ENCODE peak calls at places on chromosomes 2 and 18, in eight cellular contexts. X is left cardiac atrium, T is substantia nigra, Z is germinal center, F is SJSA1, I is A549, D is COR-L47, U is amygdala. C is an unnamed sample.

GRCh38 chr2:9462872-9463697 is 11.3 kb upstream of the IAH1 start:
- DNase-seq in I (no peak), D (no peak), T (no peak), U (no peak), Z (no peak), F (no peak), X (no peak), C (no peak)

GRCh38 chr18:67417864-67418523 is 98.5 kb downstream of the DSEL start:
- DNase-seq in Z (no peak), I (peak; percentile 8), X (no peak), U (no peak), D (no peak), T (no peak), F (peak; percentile 51), C (peak; percentile 2)

GRCh38 chr2:232116839-232117238 is 155.3 kb downstream of the DIS3L2 start:
- DNase-seq in D (no peak), I (no peak), F (no peak), X (no peak), U (no peak), T (no peak), Z (no peak), C (no peak)

GRCh38 chr2:79453918-79454317 is 58.9 kb upstream of the CTNNA2 start:
- DNase-seq in T (no peak), U (no peak), X (no peak), I (no peak), F (no peak), Z (no peak), D (no peak), C (no peak)

GRCh38 chr2:231294578-231295362 is 96.3 kb downstream of the ARMC9 start:
- DNase-seq in D (no peak), F (no peak), I (no peak), T (no peak), Z (no peak), X (no peak), U (no peak), C (no peak)

GRCh38 chr18:13446581-13447470 is 228.3 kb downstream of the LDLRAD4 start:
- DNase-seq in U (no peak), D (peak; percentile 86), I (peak; percentile 8), X (no peak), T (no peak), Z (no peak), F (no peak), C (no peak)

GRCh38 chr2:7358865-7359264 is 441.7 kb downstream of the RNF144A start:
- DNase-seq in Z (no peak), I (no peak), U (no peak), T (no peak), D (no peak), F (no peak), X (no peak), C (no peak)

GRCh38 chr2:28648147-28648546 is 103.5 kb upstream of the PPP1CB start:
- DNase-seq in T (no peak), D (no peak), X (no peak), U (no peak), I (no peak), Z (no peak), F (no peak), C (no peak)

GRCh38 chr18:70420151-70420898 is 131.5 kb downstream of the SOCS6 start:
- DNase-seq in U (no peak), X (no peak), T (no peak), F (peak; percentile 50), D (no peak), Z (no peak), I (no peak), C (no peak)

GRCh38 chr2:96089356-96090180 is 26.8 kb downstream of the ADRA2B start:
- DNase-seq in Z (no peak), F (no peak), D (no peak), U (no peak), I (no peak), X (no peak), T (no peak), C (no peak)

GRCh38 chr18:58805482-58806187 is 59.0 kb upstream of the ZNF532 start:
- DNase-seq in F (no peak), Z (no peak), X (no peak), D (peak; percentile 96), T (no peak), U (no peak), I (no peak), C (no peak)

GRCh38 chr2:160156665-160157064 is 43.4 kb downstream of the ITGB6 start:
- DNase-seq in X (no peak), I (no peak), Z (no peak), T (no peak), D (no peak), F (peak; percentile 24), U (no peak), C (no peak)

GRCh38 chr2:18991177-18992168 is 366.9 kb downstream of the OSR1 start:
- DNase-seq in D (peak; percentile 84), T (no peak), X (peak; percentile 45), U (no peak), I (peak; percentile 27), Z (no peak), F (peak; percentile 85), C (no peak)

GRCh38 chr18:46939337-46939963 is 22.0 kb downstream of the KATNAL2 start:
- DNase-seq in D (no peak), I (no peak), Z (no peak), F (no peak), U (no peak), X (no peak), T (no peak), C (no peak)

GRCh38 chr2:197556456-197556855 is 40.6 kb downstream of the MOB4 start:
- DNase-seq in X (no peak), D (no peak), U (no peak), T (no peak), I (no peak), F (no peak), Z (no peak), C (no peak)

C was measured in GM18507.